ENCODE peak calls at places on chromosome 9, in five cellular contexts. P, Z, X, J and H are unnamed samples.

GRCh38 chr9:70868661-70869652 is 252.5 kb downstream of the TRPM3 start:
- DNase-seq in P (no peak), J (no peak), X (no peak), Z (peak; percentile 92), H (no peak)

GRCh38 chr9:95494416-95495371 is 22.1 kb downstream of the PTCH1 start:
- DNase-seq in X (peak; percentile 82), Z (no peak), J (no peak), P (peak; percentile 71), H (no peak)

GRCh38 chr9:34627716-34628655 is 880 bp downstream of the ARID3C start:
- DNase-seq in X (no peak), J (no peak), Z (no peak), P (no peak), H (no peak)

GRCh38 chr9:136180586-136180985 is 24.3 kb downstream of the LHX3 start:
- DNase-seq in P (no peak), J (no peak), X (no peak), Z (no peak), H (no peak)

GRCh38 chr9:127149010-127149409 is 26.6 kb upstream of the ANGPTL2 start:
- DNase-seq in P (no peak), J (no peak), Z (no peak), X (no peak), H (no peak)

GRCh38 chr9:101093620-101094019 is 65.1 kb downstream of the PLPPR1 start:
- DNase-seq in X (no peak), J (no peak), P (no peak), Z (peak; percentile 23), H (no peak)

GRCh38 chr9:9754186-9754585 is 858.6 kb downstream of the PTPRD start:
- DNase-seq in X (no peak), P (no peak), J (no peak), Z (no peak), H (no peak)

GRCh38 chr9:134325813-134326753 is at the start of gene RXRA:
- DNase-seq in X (peak; percentile 49), P (peak; percentile 37), Z (peak; percentile 93), J (peak; percentile 94), H (peak; percentile 88)

GRCh38 chr9:33117306-33117705 is 40.8 kb upstream of the SMU1 start:
- DNase-seq in J (no peak), P (no peak), X (no peak), Z (no peak), H (no peak)

GRCh38 chr9:92342825-92343488 is 17.2 kb downstream of the CENPP start:
- DNase-seq in Z (peak; percentile 23), J (no peak), X (no peak), P (no peak), H (no peak)

GRCh38 chr9:92617195-92617813 is 52.6 kb downstream of the IPPK start:
- DNase-seq in J (peak; percentile 40), P (no peak), Z (no peak), X (no peak), H (no peak)

GRCh38 chr9:121331992-121332685 is 37.9 kb downstream of the STOM start:
- DNase-seq in J (no peak), Z (peak; percentile 74), P (no peak), X (no peak), H (no peak)

GRCh38 chr9:131366745-131367401 is 27.0 kb upstream of the PRRC2B start:
- DNase-seq in J (no peak), Z (peak; percentile 81), X (no peak), P (no peak), H (no peak)

GRCh38 chr9:83425240-83425639 is 113.0 kb downstream of the FRMD3 start:
- DNase-seq in J (no peak), Z (no peak), X (no peak), P (no peak), H (no peak)

GRCh38 chr9:127525426-127526188 is 74.3 kb downstream of the LRSAM1 start:
- DNase-seq in Z (peak; percentile 61), J (no peak), P (no peak), X (no peak), H (no peak)

GRCh38 chr9:78103971-78104433 is 72.4 kb upstream of the GNAQ start:
- DNase-seq in J (no peak), Z (no peak), P (no peak), X (no peak), H (no peak)

GRCh38 chr9:28808042-28808441 is 1234.8 kb upstream of the C9orf72 start:
- DNase-seq in Z (peak; percentile 38), P (no peak), J (no peak), X (no peak), H (no peak)

GRCh38 chr9:107547772-107548297 is 58.3 kb upstream of the KLF4 start:
- DNase-seq in X (no peak), P (no peak), Z (peak; percentile 32), J (no peak), H (no peak)

GRCh38 chr9:127919253-127919815 is 2.5 kb upstream of the ST6GALNAC4 start:
- DNase-seq in Z (peak; percentile 98), X (no peak), J (peak; percentile 72), P (no peak), H (no peak)

GRCh38 chr9:137416563-137417151 is 6.3 kb downstream of the EXD3 start:
- DNase-seq in J (no peak), Z (no peak), P (no peak), X (no peak), H (no peak)

GRCh38 chr9:134891713-134892112 is 11.1 kb downstream of the FCN2 start:
- DNase-seq in P (no peak), Z (no peak), X (no peak), J (no peak), H (no peak)

GRCh38 chr9:69292078-69292477 is 32.9 kb upstream of the ENTREP1 start:
- DNase-seq in P (no peak), J (no peak), X (no peak), Z (no peak), H (no peak)

GRCh38 chr9:72931437-72931836 is 21.4 kb downstream of the ALDH1A1 start:
- DNase-seq in Z (no peak), J (no peak), X (no peak), P (no peak), H (no peak)

GRCh38 chr9:131423171-131423581 is 29.3 kb downstream of the PRRC2B start:
- DNase-seq in X (no peak), J (peak; percentile 76), Z (peak; percentile 79), P (no peak), H (no peak)

GRCh38 chr9:95351051-95351450 is 33.5 kb upstream of the FANCC start:
- DNase-seq in Z (no peak), X (no peak), J (no peak), P (no peak), H (no peak)

GRCh38 chr9:121322037-121322736 is 47.9 kb downstream of the STOM start:
- DNase-seq in Z (peak; percentile 88), P (no peak), J (peak; percentile 43), X (no peak), H (no peak)

GRCh38 chr9:122095010-122095767 is 2.1 kb upstream of the TTLL11 start:
- DNase-seq in X (peak; percentile 28), P (peak; percentile 24), J (no peak), Z (peak; percentile 77), H (no peak)

GRCh38 chr9:89498845-89499480 is 1.1 kb upstream of the SEMA4D start:
- DNase-seq in Z (no peak), P (no peak), X (peak; percentile 37), J (no peak), H (no peak)

GRCh38 chr9:70525553-70525952 is 111.1 kb upstream of the KLF9 start:
- DNase-seq in P (no peak), Z (peak; percentile 85), J (no peak), X (no peak), H (no peak)

GRCh38 chr9:104969116-104969515 is 41.2 kb upstream of the ABCA1 start:
- DNase-seq in Z (no peak), J (no peak), X (no peak), P (no peak), H (no peak)

GRCh38 chr9:121663591-121663990 is 12.2 kb downstream of the DAB2IP start:
- DNase-seq in X (no peak), J (no peak), P (no peak), Z (no peak), H (no peak)

GRCh38 chr9:137034039-137034708 is 2.3 kb upstream of the FUT7 start:
- DNase-seq in P (no peak), Z (no peak), J (no peak), X (no peak), H (no peak)

GRCh38 chr9:18479405-18479804 is 5.5 kb downstream of the ADAMTSL1 start:
- DNase-seq in X (no peak), Z (no peak), J (no peak), P (no peak), H (no peak)

GRCh38 chr9:78468231-78468630 is 171.3 kb downstream of the PSAT1 start:
- DNase-seq in X (no peak), J (no peak), Z (no peak), P (no peak), H (no peak)

GRCh38 chr9:27037499-27037898 is 32.0 kb upstream of the LRRC19 start:
- DNase-seq in P (no peak), Z (no peak), X (no peak), J (no peak), H (no peak)

GRCh38 chr9:27033815-27034403 is 28.4 kb upstream of the LRRC19 start:
- DNase-seq in Z (peak; percentile 64), P (peak; percentile 1), J (peak; percentile 51), X (peak; percentile 34), H (no peak)
- TF ChIP-seq CTCF in Z (peak; percentile 81), P (peak; percentile 67), J (peak; percentile 79), X (peak; percentile 77), H (peak; percentile 72)

GRCh38 chr9:20294351-20294750 is 327.9 kb downstream of the MLLT3 start:
- DNase-seq in J (no peak), X (no peak), Z (no peak), P (no peak), H (no peak)

GRCh38 chr9:20290287-20290686 is 332.0 kb downstream of the MLLT3 start:
- DNase-seq in Z (no peak), X (no peak), P (no peak), J (no peak), H (no peak)

GRCh38 chr9:20291201-20291600 is 331.1 kb downstream of the MLLT3 start:
- DNase-seq in X (no peak), P (no peak), Z (no peak), J (no peak), H (no peak)

GRCh38 chr9:20289416-20289815 is 332.9 kb downstream of the MLLT3 start:
- DNase-seq in P (no peak), X (no peak), J (no peak), Z (no peak), H (no peak)

DNA sequence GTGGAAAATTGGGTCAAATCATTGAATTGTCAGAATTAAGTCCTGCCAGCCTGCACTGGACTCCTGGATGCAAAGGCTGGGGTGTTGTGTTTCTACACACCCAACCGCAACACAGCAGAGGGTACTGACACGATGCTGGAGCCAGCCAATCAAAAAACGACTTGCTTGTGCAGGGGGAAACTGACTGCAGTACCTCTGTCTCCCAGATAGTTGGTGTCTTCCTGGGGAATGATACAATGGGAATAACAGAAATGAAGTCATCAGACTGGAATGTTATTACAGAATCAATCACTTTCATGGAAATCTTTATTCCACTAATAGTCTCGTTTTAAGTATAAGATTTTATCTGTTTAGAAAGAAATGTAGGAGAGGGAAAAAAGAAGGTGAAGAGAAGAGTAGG is 330.3 kb downstream of the MLLT3 start:
- DNase-seq in X (no peak), P (no peak), Z (peak; percentile 17), J (no peak), H (no peak)
- TF ChIP-seq CTCF in X (no peak), P (no peak), Z (peak; percentile 14), J (no peak), H (no peak)

GRCh38 chr9:113131689-113132151 is 19.1 kb upstream of the SLC31A2 start:
- DNase-seq in J (no peak), X (no peak), P (no peak), Z (peak; percentile 47), H (no peak)
- TF ChIP-seq CTCF in J (no peak), X (no peak), P (no peak), Z (no peak), H (no peak)

GRCh38 chr9:1871486-1872181 is 143.5 kb upstream of the SMARCA2 start:
- DNase-seq in X (no peak), Z (peak; percentile 12), J (no peak), P (no peak), H (no peak)
- TF ChIP-seq CTCF in X (no peak), Z (no peak), J (no peak), P (no peak), H (no peak)